ENCODE peak calls at places on chromosome 16, in seven cellular contexts. Y is AG08395, K is SK-N-MC, Q is ovary, D is progenitor cell of endocrine pancreas, Z is GM12891, S is thyroid gland. P is an unnamed sample.

GRCh38 chr16:88503771-88504488 is 50.9 kb downstream of the ZFPM1 start:
- DNase-seq in Y (no peak), K (no peak), Q (no peak), D (no peak), Z (no peak), S (no peak), P (no peak)

GRCh38 chr16:11966173-11966572 is 1.2 kb downstream of the TNFRSF17 start:
- DNase-seq in Y (no peak), K (no peak), Q (no peak), D (no peak), Z (no peak), S (no peak), P (no peak)

GRCh38 chr16:80027007-80027965 is 426.7 kb upstream of the MAF start:
- DNase-seq in Y (peak), K (no peak), Q (peak), D (no peak), Z (peak), S (peak), P (peak)

GRCh38 chr16:11224894-11225676 is 30.9 kb downstream of the SOCS1 start:
- DNase-seq in Y (peak), K (no peak), Q (no peak), D (no peak), Z (peak), S (peak), P (no peak)

GRCh38 chr16:61897657-61898056 is 138.6 kb downstream of the CDH8 start:
- DNase-seq in Y (no peak), K (no peak), Q (no peak), D (no peak), Z (no peak), S (no peak), P (no peak)

GRCh38 chr16:85180047-85180878 is 68.0 kb upstream of the CIBAR2 start:
- DNase-seq in Y (no peak), K (no peak), Q (no peak), D (no peak), Z (no peak), S (no peak), P (no peak)

GRCh38 chr16:89179148-89179484 is 7.6 kb downstream of the CDH15 start:
- DNase-seq in Y (no peak), K (no peak), Q (no peak), D (no peak), Z (no peak), S (no peak), P (no peak)

GRCh38 chr16:46747777-46748651 is at the start of gene MYLK3:
- DNase-seq in Y (no peak), K (no peak), Q (no peak), D (no peak), Z (no peak), S (no peak), P (no peak)

GRCh38 chr16:14564323-14564722 is 65.7 kb downstream of the PARN start:
- DNase-seq in Y (no peak), K (no peak), Q (no peak), D (no peak), Z (no peak), S (no peak), P (no peak)

GRCh38 chr16:20336955-20337354 is 9.6 kb upstream of the GP2 start:
- DNase-seq in Y (no peak), K (no peak), Q (no peak), D (no peak), Z (no peak), S (no peak), P (no peak)

GRCh38 chr16:89375021-89375420 is 115.3 kb downstream of the ANKRD11 start:
- DNase-seq in Y (no peak), K (no peak), Q (no peak), D (no peak), Z (no peak), S (no peak), P (no peak)

GRCh38 chr16:85086347-85087291 is 25.7 kb downstream of the CIBAR2 start:
- DNase-seq in Y (peak), K (no peak), Q (peak), D (peak), Z (peak), S (peak), P (peak)